ENCODE peak calls at places on chromosomes 7 and 10, in four cellular contexts. T is H1, J is A549, V is HepG2. Z is an unnamed sample.

GRCh38 chr10:70758757-70759514 is 26.2 kb downstream of the TBATA start:
- DNase-seq in T (peak), J (peak), V (peak), Z (peak)

GRCh38 chr10:69278446-69278963 is at the start of gene HK1:
- DNase-seq in T (no peak), J (no peak), V (no peak), Z (no peak)

GRCh38 chr7:107659666-107660065 is 962 bp upstream of the SLC26A4 start:
- DNase-seq in T (no peak), J (no peak), V (no peak), Z (no peak)

GRCh38 chr7:4143006-4143405 is 539.1 kb upstream of the FOXK1 start:
- DNase-seq in T (no peak), J (no peak), V (no peak), Z (no peak)

GRCh38 chr7:112084506-112084905 is 121.7 kb downstream of the DOCK4 start:
- DNase-seq in T (no peak), J (no peak), V (no peak), Z (no peak)

GRCh38 chr10:57202356-57202755 is 841.3 kb upstream of the ZWINT start:
- DNase-seq in T (no peak), J (no peak), V (no peak), Z (no peak)

GRCh38 chr7:131327049-131327625 is 539 bp upstream of the MKLN1 start:
- DNase-seq in T (no peak), J (peak), V (peak), Z (peak)

GRCh38 chr10:6576326-6576725 is 3.8 kb downstream of the PRKCQ start:
- DNase-seq in T (no peak), J (no peak), V (no peak), Z (no peak)

GRCh38 chr7:26620352-26620751 is 244.0 kb downstream of the SKAP2 start:
- DNase-seq in T (peak), J (peak), V (peak), Z (peak)

GRCh38 chr10:9302142-9302746 is 1247.8 kb downstream of the GATA3 start:
- DNase-seq in T (no peak), J (peak), V (peak), Z (peak)

GRCh38 chr7:157442993-157443831 is 106.4 kb downstream of the DNAJB6 start:
- DNase-seq in T (no peak), J (no peak), V (no peak), Z (no peak)

GRCh38 chr10:70925377-70926214 is 37.2 kb upstream of the PCBD1 start:
- DNase-seq in T (peak), J (peak), V (no peak), Z (peak)

GRCh38 chr7:134278502-134279153 is 38.1 kb downstream of the SLC35B4 start:
- DNase-seq in T (no peak), J (no peak), V (no peak), Z (no peak)

GRCh38 chr10:3636356-3637181 is 148.4 kb downstream of the KLF6 start:
- DNase-seq in T (no peak), J (no peak), V (no peak), Z (no peak)

GRCh38 chr7:113289140-113289740 is 170.9 kb upstream of the SMIM30 start:
- DNase-seq in T (no peak), J (no peak), V (peak), Z (peak)

GRCh38 chr7:124898523-124898922 is 31.1 kb downstream of the POT1 start:
- DNase-seq in T (no peak), J (no peak), V (no peak), Z (no peak)

GRCh38 chr10:89346264-89346971 is 18.6 kb downstream of the IFIT3 start:
- DNase-seq in T (no peak), J (no peak), V (peak), Z (no peak)

GRCh38 chr10:133208466-133208865 is 21.6 kb upstream of the UTF1 start:
- DNase-seq in T (no peak), J (no peak), V (no peak), Z (no peak)

GRCh38 chr7:81515009-81515408 is 254.8 kb downstream of the HGF start:
- DNase-seq in T (no peak), J (no peak), V (no peak), Z (no peak)

GRCh38 chr7:41130021-41130420 is 572.9 kb downstream of the INHBA start:
- DNase-seq in T (no peak), J (no peak), V (no peak), Z (no peak)

GRCh38 chr7:108090791-108091460 is 39.2 kb downstream of the LAMB4 start:
- DNase-seq in T (no peak), J (no peak), V (no peak), Z (peak)

GRCh38 chr10:57624066-57624465 is 643.6 kb downstream of the IPMK start:
- DNase-seq in T (no peak), J (no peak), V (no peak), Z (no peak)

GRCh38 chr7:98335411-98335977 is 54.0 kb downstream of the BRI3 start:
- DNase-seq in T (no peak), J (no peak), V (no peak), Z (no peak)

GRCh38 chr7:143938522-143939243 is 3.6 kb downstream of the OR2F2 start:
- DNase-seq in T (no peak), J (no peak), V (no peak), Z (no peak)

DNA sequence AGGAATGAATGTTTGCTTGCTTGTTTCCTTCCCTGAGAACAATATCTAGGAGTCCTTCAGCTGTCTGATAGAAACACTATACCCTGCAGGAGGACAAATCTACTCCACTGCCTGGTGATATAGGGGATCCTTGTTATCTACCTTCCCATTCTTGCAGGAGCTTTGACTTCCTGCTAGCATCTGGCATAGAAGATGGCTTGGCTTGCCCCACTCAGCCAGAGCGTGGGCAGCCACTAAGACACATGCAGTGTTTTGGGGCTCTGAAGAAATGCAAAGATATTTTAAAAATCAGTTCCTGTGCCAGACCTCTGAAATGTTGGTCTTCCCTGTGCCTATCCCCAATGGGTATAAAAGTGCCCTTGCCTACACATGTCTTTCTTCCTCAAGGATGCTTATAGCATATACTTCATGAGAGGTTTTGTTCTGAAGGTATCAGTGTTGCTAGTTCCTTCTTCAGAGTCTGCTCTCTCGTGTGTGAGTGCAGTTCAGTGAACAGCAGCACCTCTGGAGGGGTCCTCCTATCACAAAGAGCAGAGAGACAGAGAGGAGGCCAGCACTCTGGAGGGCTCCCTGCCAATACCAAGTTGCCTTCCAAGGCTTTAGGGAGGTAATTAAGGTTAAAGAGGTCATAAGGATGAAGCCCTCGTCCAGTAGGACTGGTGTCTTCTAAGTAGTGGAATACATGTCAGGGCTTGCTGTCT is 149.1 kb upstream of the CALCR start:
- DNase-seq in T (no peak), J (no peak), V (no peak), Z (no peak)
- TF ChIP-seq PHF8 in T (no peak), J (no peak), V (no peak), Z (no peak)

GRCh38 chr10:64036306-64036930 is 515.2 kb downstream of the REEP3 start:
- DNase-seq in T (no peak), J (no peak), V (no peak), Z (no peak)
- TF ChIP-seq PHF8 in T (no peak), J (no peak), V (no peak), Z (no peak)

GRCh38 chr10:61298194-61298593 is 155.0 kb downstream of the TMEM26 start:
- DNase-seq in T (no peak), J (no peak), V (no peak), Z (no peak)

GRCh38 chr10:61299156-61299555 is 154.0 kb downstream of the TMEM26 start:
- DNase-seq in T (no peak), J (no peak), V (no peak), Z (no peak)

GRCh38 chr10:61301560-61301959 is 151.6 kb downstream of the TMEM26 start:
- DNase-seq in T (no peak), J (no peak), V (no peak), Z (no peak)

GRCh38 chr10:61294131-61294530 is 159.1 kb downstream of the TMEM26 start:
- DNase-seq in T (no peak), J (no peak), V (no peak), Z (no peak)

DNA sequence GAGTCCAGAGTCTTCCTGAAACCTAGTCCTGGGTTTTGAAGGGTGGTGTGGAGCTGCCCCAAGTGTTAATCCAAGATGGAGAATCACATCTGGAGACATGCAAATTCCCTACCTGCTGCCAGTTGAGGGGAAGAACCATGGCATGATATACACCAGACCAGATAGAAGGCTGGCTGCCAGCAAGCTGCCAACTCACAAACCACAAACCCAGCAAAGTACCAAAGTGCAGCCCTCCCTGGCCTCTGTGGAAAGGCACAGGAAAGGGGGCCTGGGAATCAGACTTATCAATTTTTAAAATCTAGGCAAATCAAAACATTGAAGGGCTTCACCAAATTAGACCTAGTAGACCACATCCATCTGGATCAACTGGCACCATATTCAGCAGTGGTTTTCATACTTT is 157.0 kb downstream of the TMEM26 start:
- DNase-seq in T (no peak), J (no peak), V (no peak), Z (no peak)
- TF ChIP-seq PHF8 in T (no peak), J (no peak), V (no peak), Z (no peak)

GRCh38 chr10:126165865-126166264 is 222.4 kb downstream of the ADAM12 start:
- DNase-seq in T (no peak), J (no peak), V (no peak), Z (no peak)

GRCh38 chr10:126170367-126170766 is 217.9 kb downstream of the ADAM12 start:
- DNase-seq in T (no peak), J (no peak), V (no peak), Z (no peak)

GRCh38 chr10:126171555-126171954 is 216.7 kb downstream of the ADAM12 start:
- DNase-seq in T (no peak), J (no peak), V (no peak), Z (no peak)

GRCh38 chr10:126166797-126167196 is 221.5 kb downstream of the ADAM12 start:
- DNase-seq in T (no peak), J (no peak), V (no peak), Z (no peak)

GRCh38 chr10:126169899-126170298 is 218.4 kb downstream of the ADAM12 start:
- DNase-seq in T (no peak), J (no peak), V (no peak), Z (no peak)
- TF ChIP-seq PHF8 in T (no peak), J (no peak), V (no peak), Z (no peak)

GRCh38 chr7:101059620-101059942 is 25.7 kb upstream of the TRIM56 start:
- DNase-seq in T (no peak), J (no peak), V (no peak), Z (no peak)

GRCh38 chr7:101060992-101061391 is 24.3 kb upstream of the TRIM56 start:
- DNase-seq in T (no peak), J (no peak), V (no peak), Z (no peak)

GRCh38 chr7:101058355-101058754 is 26.9 kb upstream of the TRIM56 start:
- DNase-seq in T (no peak), J (peak), V (peak), Z (peak)
- TF ChIP-seq PHF8 in T (no peak), J (no peak), V (no peak), Z (no peak)

DNA sequence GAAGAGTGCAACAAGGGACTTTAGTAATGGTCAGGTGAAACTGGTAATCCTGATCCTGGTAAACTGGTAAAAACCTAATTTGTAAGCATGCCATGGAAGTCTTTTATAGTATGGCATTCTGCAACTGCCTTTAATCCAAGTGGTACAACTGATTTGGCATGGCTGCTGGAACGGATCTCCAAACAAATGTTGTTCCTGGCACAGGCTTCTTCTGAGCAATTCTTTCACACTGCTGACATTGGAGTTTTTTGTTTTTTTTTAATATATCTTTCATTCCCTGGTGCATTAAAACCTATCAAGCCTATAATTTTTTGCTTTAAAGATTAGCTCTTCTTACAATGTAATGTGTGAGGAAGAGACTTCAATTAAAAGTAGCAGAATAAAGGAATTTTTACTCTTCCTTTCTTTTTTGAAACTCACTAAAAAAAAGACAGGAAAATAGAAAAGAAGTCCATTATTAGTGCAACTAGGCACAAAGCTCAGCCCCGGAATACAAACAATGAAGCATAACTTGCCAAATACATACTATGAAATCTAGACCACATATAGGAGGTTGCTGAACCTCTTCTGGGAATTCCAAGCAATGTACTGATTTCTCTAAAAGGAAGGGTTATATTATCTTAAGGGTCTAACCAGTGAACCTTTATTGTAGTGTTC is 79.3 kb upstream of the OIT3 start:
- DNase-seq in T (no peak), J (no peak), V (no peak), Z (no peak)
- TF ChIP-seq PHF8 in T (no peak), J (no peak), V (no peak), Z (no peak)

DNA sequence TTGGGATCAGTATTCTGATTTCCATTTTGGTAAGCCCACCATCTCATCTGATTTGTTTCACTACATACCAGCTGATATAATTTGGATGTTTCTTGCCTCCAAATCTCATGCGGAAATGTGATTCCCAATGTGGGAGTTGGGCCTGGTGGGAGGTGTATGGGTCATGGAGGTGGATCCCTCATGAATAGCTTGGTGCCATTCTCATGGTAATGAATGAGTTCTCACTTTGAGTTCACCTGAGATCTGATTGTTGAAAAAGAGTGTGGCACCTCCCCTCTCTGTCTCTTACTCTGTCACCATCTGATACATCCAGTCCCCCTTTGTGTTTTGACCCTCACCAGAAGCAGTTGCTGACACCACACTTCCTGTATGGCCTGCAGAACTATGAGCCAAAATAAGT is 347.3 kb downstream of the ARL4A start:
- DNase-seq in T (no peak), J (no peak), V (no peak), Z (no peak)
- TF ChIP-seq PHF8 in T (no peak), J (no peak), V (no peak), Z (no peak)

DNA sequence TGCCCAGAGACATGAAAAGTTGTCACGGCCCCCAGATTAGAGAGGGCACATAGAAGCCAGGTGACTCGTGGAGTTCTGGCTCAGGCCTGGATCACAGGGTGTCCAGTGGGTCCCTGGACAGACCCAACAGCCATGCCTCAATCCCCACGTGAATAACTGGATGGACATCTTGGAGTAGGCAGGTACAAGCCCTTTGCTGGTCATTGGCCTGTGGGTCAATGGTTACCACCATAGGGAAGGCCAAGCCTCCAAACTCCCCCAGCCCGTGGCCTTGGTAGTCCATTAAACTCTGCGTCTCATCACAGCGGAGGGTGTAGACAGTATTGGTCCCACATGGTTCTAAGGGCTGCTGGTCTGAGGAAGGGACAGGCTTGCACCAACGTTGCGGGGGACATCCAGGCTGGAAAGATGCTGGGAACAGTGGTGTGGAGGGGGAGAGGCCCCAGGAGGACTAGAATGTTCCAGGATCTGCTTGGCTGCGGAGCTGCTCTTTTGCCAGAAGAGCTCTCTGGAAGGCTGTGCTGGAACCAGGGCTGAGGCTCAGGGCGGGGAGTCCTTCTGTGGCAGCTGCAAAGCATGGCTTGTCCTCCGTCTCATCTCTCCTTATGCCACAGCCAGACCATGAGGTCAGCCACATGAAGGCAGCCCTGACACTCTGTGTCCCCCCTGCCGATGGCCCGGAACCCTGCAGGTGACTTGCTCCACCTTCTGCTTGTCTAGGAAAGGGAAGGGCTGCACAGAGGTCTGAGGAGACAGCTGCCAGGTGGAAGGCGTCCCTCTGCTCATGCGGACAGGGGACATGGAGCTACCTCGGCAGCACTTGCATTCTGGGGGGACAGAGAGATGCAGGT is 205.6 kb upstream of the PPP2R2D start:
- DNase-seq in T (no peak), J (no peak), V (no peak), Z (no peak)
- TF ChIP-seq PHF8 in T (no peak), J (no peak), V (no peak), Z (no peak)

Z was measured in K562.